ENCODE peak calls at places on chromosomes 4 and X, in seven cellular contexts. I is body of pancreas, O is GM23248, Q is astrocyte, E is neural progenitor cell, A is ascending aorta, F is lung. P is an unnamed sample.

GRCh38 chr4:83238849-83239248 is 45.7 kb downstream of the COQ2 start:
- DNase-seq in I (no peak), O (peak; percentile 14), Q (no peak), E (no peak), A (no peak), F (no peak), P (no peak)

GRCh38 chrX:115694028-115694427 is 133.1 kb downstream of the PLS3 start:
- DNase-seq in I (no peak), O (no peak), Q (no peak), E (no peak), A (no peak), F (no peak), P (no peak)

GRCh38 chr4:183783933-183784622 is 121.0 kb upstream of the STOX2 start:
- DNase-seq in I (no peak), O (peak; percentile 82), Q (no peak), E (peak; percentile 56), A (no peak), F (no peak), P (no peak)

GRCh38 chr4:113355550-113356371 is 306.3 kb downstream of the ANK2 start:
- DNase-seq in I (no peak), O (peak; percentile 96), Q (peak; percentile 96), E (no peak), A (peak; percentile 64), F (no peak), P (peak; percentile 55)

GRCh38 chr4:25786497-25787065 is 76.2 kb downstream of the SEL1L3 start:
- DNase-seq in I (no peak), O (no peak), Q (peak; percentile 28), E (no peak), A (no peak), F (no peak), P (no peak)

GRCh38 chr4:41998019-41998418 is 7.7 kb downstream of the SLC30A9 start:
- DNase-seq in I (no peak), O (no peak), Q (no peak), E (no peak), A (no peak), F (no peak), P (no peak)

GRCh38 chrX:53831662-53832635 is 145.4 kb upstream of the HUWE1 start:
- DNase-seq in I (peak; percentile 25), O (peak; percentile 42), Q (peak; percentile 2), E (peak; percentile 45), A (no peak), F (no peak), P (no peak)

GRCh38 chrX:153438522-153438921 is 7.3 kb downstream of the TREX2 start:
- DNase-seq in I (no peak), O (peak; percentile 49), Q (peak; percentile 15), E (peak; percentile 44), A (no peak), F (no peak), P (no peak)

GRCh38 chr4:110108470-110108869 is 89.9 kb downstream of the ELOVL6 start:
- DNase-seq in I (no peak), O (no peak), Q (no peak), E (no peak), A (no peak), F (no peak), P (no peak)

GRCh38 chr4:72553540-72553939 is 15.5 kb downstream of the ADAMTS3 start:
- DNase-seq in I (no peak), O (no peak), Q (no peak), E (no peak), A (no peak), F (no peak), P (no peak)

GRCh38 chr4:57109530-57109846 is 697 bp downstream of the IGFBP7 start:
- DNase-seq in I (no peak), O (peak; percentile 34), Q (no peak), E (no peak), A (no peak), F (no peak), P (no peak)

GRCh38 chr4:85565761-85566480 is 91.0 kb downstream of the ARHGAP24 start:
- DNase-seq in I (no peak), O (peak; percentile 64), Q (peak; percentile 77), E (no peak), A (no peak), F (no peak), P (no peak)

GRCh38 chr4:153188966-153189801 is 15.1 kb upstream of the TRIM2 start:
- DNase-seq in I (peak; percentile 22), O (peak; percentile 59), Q (peak; percentile 66), E (no peak), A (peak; percentile 30), F (no peak), P (no peak)

GRCh38 chr4:89306486-89307184 is 965 bp downstream of the GPRIN3 start:
- DNase-seq in I (no peak), O (no peak), Q (no peak), E (no peak), A (no peak), F (no peak), P (no peak)

GRCh38 chrX:70454441-70455365 is 10.1 kb downstream of the DLG3 start:
- DNase-seq in I (peak; percentile 92), O (peak; percentile 50), Q (peak; percentile 23), E (peak; percentile 94), A (peak; percentile 81), F (peak; percentile 82), P (peak; percentile 95)
- H3K4me3 ChIP-seq in I (peak overlapping the region; percentile 39), O (peak overlapping the region; percentile 45), Q (peak overlapping the region; percentile 57), E (peak overlapping the region; percentile 85), A (peak overlapping the region; percentile 51), F (peak overlapping the region; percentile 33), P (peak overlapping the region; percentile 69)

GRCh38 chr4:141027421-141027820 is 105.8 kb downstream of the RNF150 start:
- DNase-seq in I (no peak), O (peak; percentile 57), Q (peak; percentile 47), E (no peak), A (no peak), F (peak; percentile 32), P (no peak)
- H3K27ac ChIP-seq in I (peak overlapping the region; percentile 2), O (peak overlapping the region; percentile 25), Q (no peak overlapping the region), E (no peak overlapping the region), A (no peak overlapping the region), F (no peak overlapping the region), P (no peak overlapping the region)

DNA sequence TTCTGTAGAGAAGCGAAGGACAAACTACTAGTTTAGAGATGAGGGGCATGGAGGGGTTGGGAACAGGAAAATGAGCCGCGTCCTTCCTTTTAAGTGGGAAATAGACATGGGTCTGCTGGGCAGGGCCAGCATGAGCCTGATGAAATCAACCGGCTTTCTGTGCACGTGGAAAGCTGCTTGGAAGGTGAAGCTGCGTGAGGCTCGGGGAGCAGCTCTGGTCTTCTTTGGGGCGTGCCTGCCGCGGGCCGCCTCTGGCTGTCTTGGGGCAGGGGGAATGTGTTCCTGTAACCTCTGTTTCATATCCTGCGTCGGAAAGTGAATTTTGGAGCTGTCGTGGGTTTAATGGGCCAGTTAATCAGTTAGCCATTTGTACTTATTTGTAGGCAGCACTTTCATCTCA is 70.7 kb upstream of the HGFAC start:
- DNase-seq in I (no peak), O (peak; percentile 7), Q (peak; percentile 14), E (peak; percentile 53), A (no peak), F (no peak), P (no peak)
- H3K4me3 ChIP-seq in I (no peak overlapping the region), O (peak overlapping the region; percentile 69), Q (peak overlapping the region; percentile 48), E (peak overlapping the region; percentile 17), A (no peak overlapping the region), F (no peak overlapping the region), P (peak overlapping the region; percentile 37)

GRCh38 chrX:24215282-24215681 is 65.8 kb downstream of the ZFX start:
- DNase-seq in I (no peak), O (no peak), Q (no peak), E (no peak), A (no peak), F (no peak), P (no peak)
- H3K27ac ChIP-seq in I (no peak overlapping the region), O (no peak overlapping the region), Q (no peak overlapping the region), E (peak overlapping the region; percentile 31), A (no peak overlapping the region), F (no peak overlapping the region), P (no peak overlapping the region)

GRCh38 chrX:155329293-155329692 is 5.1 kb downstream of the CLIC2 start:
- DNase-seq in I (no peak), O (no peak), Q (no peak), E (no peak), A (no peak), F (no peak), P (no peak)

GRCh38 chrX:155334486-155335316 is at the start of gene CLIC2:
- DNase-seq in I (no peak), O (peak; percentile 69), Q (peak; percentile 42), E (no peak), A (no peak), F (peak; percentile 72), P (no peak)

GRCh38 chrX:155330992-155331391 is 3.4 kb downstream of the CLIC2 start:
- DNase-seq in I (no peak), O (no peak), Q (no peak), E (no peak), A (no peak), F (no peak), P (no peak)

GRCh38 chrX:155333701-155334100 is 713 bp downstream of the CLIC2 start:
- DNase-seq in I (no peak), O (no peak), Q (no peak), E (no peak), A (no peak), F (no peak), P (no peak)
- H3K4me3 ChIP-seq in I (no peak overlapping the region), O (no peak overlapping the region), Q (no peak overlapping the region), E (no peak overlapping the region), A (peak overlapping the region; percentile 33), F (peak overlapping the region; percentile 45), P (peak overlapping the region; percentile 28)

GRCh38 chrX:264634-265455 is 16.3 kb upstream of the PLCXD1 start:
- DNase-seq in I (peak; percentile 55), O (peak; percentile 51), Q (no peak), E (no peak), A (no peak), F (no peak), P (no peak)
- H3K27ac ChIP-seq in I (no peak overlapping the region), O (no peak overlapping the region), Q (no peak overlapping the region), E (no peak overlapping the region), A (no peak overlapping the region), F (peak overlapping the region; percentile 47), P (no peak overlapping the region)

GRCh38 chr4:155060873-155061272 is 147.6 kb upstream of the NPY2R start:
- DNase-seq in I (no peak), O (no peak), Q (no peak), E (no peak), A (no peak), F (no peak), P (no peak)
- H3K4me3 ChIP-seq in I (no peak overlapping the region), O (no peak overlapping the region), Q (no peak overlapping the region), E (no peak overlapping the region), A (no peak overlapping the region), F (no peak overlapping the region), P (no peak overlapping the region)

GRCh38 chr4:3402409-3403103 is 39.2 kb upstream of the HGFAC start:
- DNase-seq in I (no peak), O (peak; percentile 88), Q (peak; percentile 88), E (no peak), A (peak; percentile 70), F (no peak), P (no peak)
- H3K27ac ChIP-seq in I (no peak overlapping the region), O (peak overlapping the region; percentile 89), Q (peak overlapping the region; percentile 85), E (no peak overlapping the region), A (peak overlapping the region; percentile 83), F (no peak overlapping the region), P (no peak overlapping the region)